ENCODE peak calls at places on chromosome X, in five cellular contexts. D is heart right ventricle, B is neural progenitor cell, E is suprapubic skin, P is fibroblast of lung. T is an unnamed sample.

GRCh38 chrX:40085714-40086113 is 12.0 kb downstream of the BCOR start:
- DNase-seq in P (no peak), E (no peak), B (no peak), D (no peak), T (peak; percentile 41)

GRCh38 chrX:10085223-10085622 is 71.6 kb upstream of the CLCN4 start:
- DNase-seq in P (peak; percentile 9), D (no peak), E (no peak), B (no peak), T (no peak)

GRCh38 chrX:65696613-65697012 is 29.2 kb downstream of the MSN start:
- DNase-seq in P (peak; percentile 64), D (no peak), B (no peak), E (no peak), T (no peak)

GRCh38 chrX:18434896-18435295 is 9.5 kb downstream of the CDKL5 start:
- DNase-seq in E (no peak), P (no peak), B (no peak), D (no peak), T (no peak)

GRCh38 chrX:81201692-81202412 is at the start of the genes HMGN5 and SH3BGRL:
- DNase-seq in D (peak; percentile 75), P (peak; percentile 90), E (peak; percentile 80), B (peak; percentile 81), T (peak; percentile 86)

GRCh38 chrX:109535578-109535977 is 1.1 kb upstream of the NXT2 start:
- DNase-seq in E (no peak), D (no peak), P (no peak), B (no peak), T (no peak)

GRCh38 chrX:136598631-136599030 is 49.3 kb upstream of the CD40LG start:
- DNase-seq in E (no peak), P (no peak), D (no peak), B (no peak), T (no peak)

GRCh38 chrX:45324941-45325340 is 124.3 kb upstream of the DIPK2B start:
- DNase-seq in D (no peak), B (no peak), P (peak; percentile 68), E (no peak), T (no peak)

GRCh38 chrX:21798677-21799219 is 40.7 kb upstream of the MBTPS2 start:
- DNase-seq in B (no peak), D (no peak), E (no peak), P (peak; percentile 93), T (no peak)

GRCh38 chrX:42754129-42754528 is 23.8 kb downstream of the PPP1R2C start:
- DNase-seq in P (no peak), D (no peak), E (no peak), B (no peak), T (no peak)

GRCh38 chrX:133985164-133986007 is at the start of gene GPC3:
- DNase-seq in B (peak; percentile 87), E (peak; percentile 59), P (peak; percentile 2), D (peak; percentile 16), T (peak; percentile 74)

GRCh38 chrX:134868766-134869495 is 121.9 kb upstream of the SMIM10 start:
- DNase-seq in B (no peak), E (no peak), P (peak; percentile 92), D (no peak), T (no peak)

GRCh38 chrX:113514906-113515305 is 674.3 kb upstream of the AMOT start:
- DNase-seq in P (no peak), E (no peak), B (no peak), D (no peak), T (no peak)

DNA sequence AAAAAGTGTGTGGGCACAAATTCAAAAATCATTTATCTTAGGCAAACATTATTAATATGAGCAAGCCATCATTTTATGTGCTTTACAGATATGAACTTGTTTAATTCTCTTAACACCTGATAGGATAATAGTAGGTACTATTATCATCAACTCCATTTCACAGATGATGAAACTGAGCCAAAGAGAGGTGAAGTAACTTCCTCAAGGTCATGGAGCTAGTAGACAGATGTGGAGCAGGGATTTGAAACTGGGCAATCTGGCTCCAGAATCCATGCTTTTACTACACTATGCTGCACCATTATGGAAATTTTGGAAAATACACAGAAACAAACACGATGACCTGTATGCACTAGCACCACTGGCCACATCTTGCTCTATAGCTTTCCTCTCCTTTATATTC is 1.0 kb upstream of the PIN4 start:
- DNase-seq in B (no peak), P (no peak), D (no peak), E (no peak), T (no peak)
- H3K4me3 ChIP-seq in B (peak overlapping the region; percentile 90), P (no peak overlapping the region), D (no peak overlapping the region), E (peak overlapping the region; percentile 65), T (peak overlapping the region; percentile 83)

DNA sequence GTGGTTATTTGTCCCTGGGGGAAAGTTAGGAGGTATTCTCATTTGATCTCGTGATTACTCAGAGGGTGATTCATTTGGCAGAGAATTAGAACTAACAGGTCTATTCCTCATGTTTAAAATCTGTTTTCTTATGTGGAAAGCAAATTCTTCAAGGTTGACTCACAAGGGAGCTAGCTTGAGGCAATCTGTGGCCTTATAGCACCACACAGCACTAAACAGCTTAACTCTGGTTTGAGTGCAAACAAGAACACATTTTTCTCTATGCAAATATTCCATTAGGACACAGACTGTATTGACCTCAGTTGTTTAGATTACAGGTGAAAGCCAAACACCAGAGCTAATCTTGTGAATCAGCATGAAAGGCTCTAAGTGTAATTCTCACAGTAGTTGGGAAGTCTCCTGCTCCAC is 694.4 kb upstream of the POU3F4 start:
- DNase-seq in D (no peak), E (no peak), P (peak; percentile 90), B (no peak), T (no peak)
- H3K27ac ChIP-seq in D (no peak overlapping the region), E (no peak overlapping the region), P (no peak overlapping the region), B (no peak overlapping the region), T (no peak overlapping the region)

DNA sequence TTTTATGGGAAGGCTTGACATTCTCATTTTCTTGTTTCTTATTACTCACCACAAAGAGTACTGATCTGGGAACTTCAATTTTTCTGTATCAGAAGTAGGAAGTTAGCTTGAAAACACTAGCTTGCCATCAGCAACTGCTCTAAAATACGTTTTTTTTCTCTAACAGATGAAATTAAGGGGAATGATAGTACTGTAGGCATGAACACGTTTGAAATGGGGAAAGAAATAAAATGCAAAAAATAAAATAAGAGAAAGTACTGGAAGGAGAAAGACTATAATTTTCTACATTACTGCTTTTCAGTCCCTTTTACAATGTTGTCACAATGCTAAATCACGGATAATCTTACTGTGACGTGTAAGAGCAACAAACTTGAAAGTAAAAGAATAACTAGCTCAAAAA is 1.5 kb downstream of the RADX start:
- DNase-seq in P (no peak), E (no peak), B (no peak), D (no peak), T (no peak)
- H3K4me3 ChIP-seq in P (no peak overlapping the region), E (peak overlapping the region; percentile 54), B (peak overlapping the region; percentile 57), D (no peak overlapping the region), T (no peak overlapping the region)

GRCh38 chrX:13691845-13692334 is 3.0 kb downstream of the RAB9A start:
- DNase-seq in D (no peak), E (no peak), P (peak; percentile 21), B (no peak), T (no peak)

GRCh38 chrX:13692771-13693231 is 3.9 kb downstream of the RAB9A start:
- DNase-seq in D (no peak), B (no peak), P (peak; percentile 66), E (no peak), T (no peak)

GRCh38 chrX:13688772-13689518 is at the start of gene RAB9A:
- DNase-seq in D (peak; percentile 89), B (peak; percentile 86), P (peak; percentile 62), E (peak; percentile 92), T (peak; percentile 95)

GRCh38 chrX:13689519-13690211 is 737 bp downstream of the RAB9A start:
- DNase-seq in B (peak; percentile 33), P (peak; percentile 29), D (no peak), E (no peak), T (no peak)

GRCh38 chrX:13690836-13691235 is 1.9 kb downstream of the RAB9A start:
- DNase-seq in P (no peak), E (no peak), D (no peak), B (no peak), T (no peak)
- H3K27ac ChIP-seq in P (no peak overlapping the region), E (peak overlapping the region; percentile 97), D (no peak overlapping the region), B (no peak overlapping the region), T (no peak overlapping the region)